ENCODE peak calls at places on chromosomes 5 and 9, in six cellular contexts. I is stimulated activated CD4-positive, alpha-beta T cell treated with anti-CD3 and anti-CD28 coated beads, Interleukin-4, amount 100 ng/mL, for 24 hours; N is activated CD8-positive, alpha-beta memory T cell treated with anti-CD3 and anti-CD28 coated beads for 1 hour; M is mesenchymal stem cell; D is progenitor cell of endocrine pancreas; H is HFFc6. B is an unnamed sample.

GRCh38 chr9:131734165-131734610 is 5.7 kb downstream of the RAPGEF1 start:
- DNase-seq in I (peak), N (no peak), M (no peak), D (no peak), H (no peak), B (no peak)

GRCh38 chr5:175652741-175653663 is 4.9 kb upstream of the HRH2 start:
- DNase-seq in I (peak), N (peak), M (no peak), D (no peak), H (no peak), B (no peak)

GRCh38 chr5:425714-426113 is 17.3 kb upstream of the EXOC3 start:
- DNase-seq in I (peak), N (no peak), M (no peak), D (no peak), H (no peak), B (no peak)

GRCh38 chr5:180153991-180154390 is 55.0 kb downstream of the RASGEF1C start:
- DNase-seq in I (no peak), N (no peak), M (no peak), D (no peak), H (no peak), B (no peak)

GRCh38 chr9:37984278-37984671 is 80.3 kb upstream of the SLC25A51 start:
- DNase-seq in I (no peak), N (no peak), M (no peak), D (no peak), H (no peak), B (no peak)

GRCh38 chr5:1101991-1102713 is 9.7 kb downstream of the SLC12A7 start:
- DNase-seq in I (no peak), N (no peak), M (peak), D (no peak), H (no peak), B (peak)

GRCh38 chr9:107750741-107751521 is 261.4 kb upstream of the KLF4 start:
- DNase-seq in I (no peak), N (no peak), M (peak), D (no peak), H (peak), B (no peak)

GRCh38 chr5:79743846-79744605 is 54.4 kb downstream of the CMYA5 start:
- DNase-seq in I (no peak), N (no peak), M (no peak), D (no peak), H (peak), B (no peak)